ENCODE peak calls at places on chromosomes 12 and 14, in eight cellular contexts. F is lower leg skin, K is adrenal gland, P is left lung, H is fibroblast of the aortic adventitia, U is WTC11, D is RWPE1, Y is astrocyte. E is an unnamed sample.

GRCh38 chr14:94748667-94749347 is 21.1 kb downstream of the GSC start:
- DNase-seq in F (no peak), K (no peak), P (no peak), H (no peak), U (peak), D (peak), Y (no peak), E (peak)

GRCh38 chr12:42704340-42704739 is 114.8 kb upstream of the PRICKLE1 start:
- DNase-seq in F (no peak), K (no peak), P (no peak), H (peak), U (no peak), D (no peak), Y (no peak), E (no peak)

GRCh38 chr12:104073699-104074098 is 9.4 kb downstream of the HCFC2 start:
- DNase-seq in F (no peak), K (no peak), P (no peak), H (no peak), U (no peak), D (no peak), Y (no peak), E (no peak)

GRCh38 chr14:67944605-67945004 is 125.0 kb downstream of the RAD51B start:
- DNase-seq in F (no peak), K (no peak), P (no peak), H (peak), U (no peak), D (no peak), Y (no peak), E (no peak)

GRCh38 chr12:132189378-132190011 is 45.2 kb downstream of the NOC4L start:
- DNase-seq in F (peak), K (peak), P (peak), H (peak), U (peak), D (peak), Y (peak), E (peak)

GRCh38 chr12:85394809-85395208 is 114.8 kb downstream of the ALX1 start:
- DNase-seq in F (no peak), K (no peak), P (no peak), H (no peak), U (no peak), D (no peak), Y (no peak), E (no peak)

GRCh38 chr14:93346926-93347721 is at the start of gene COX8C:
- DNase-seq in F (no peak), K (no peak), P (no peak), H (no peak), U (peak), D (no peak), Y (no peak), E (no peak)

GRCh38 chr14:100698719-100699448 is 27.8 kb upstream of the DLK1 start:
- DNase-seq in F (no peak), K (no peak), P (no peak), H (no peak), U (no peak), D (no peak), Y (no peak), E (no peak)

GRCh38 chr14:74531467-74531866 is 37.9 kb downstream of the ISCA2 start:
- DNase-seq in F (no peak), K (peak), P (peak), H (peak), U (peak), D (peak), Y (no peak), E (peak)

GRCh38 chr14:22280497-22281321 is 308.3 kb downstream of the DAD1 start:
- DNase-seq in F (no peak), K (no peak), P (no peak), H (no peak), U (no peak), D (no peak), Y (no peak), E (no peak)

GRCh38 chr12:102781117-102781516 is 135.9 kb downstream of the PAH start:
- DNase-seq in F (peak), K (peak), P (no peak), H (no peak), U (no peak), D (no peak), Y (no peak), E (no peak)

GRCh38 chr12:6766651-6767300 is 613 bp downstream of the PTMS start:
- DNase-seq in F (peak), K (peak), P (peak), H (peak), U (peak), D (peak), Y (peak), E (peak)

GRCh38 chr14:102764220-102764671 is 13.0 kb upstream of the TRAF3 start:
- DNase-seq in F (no peak), K (no peak), P (no peak), H (no peak), U (no peak), D (no peak), Y (no peak), E (no peak)

GRCh38 chr12:121990692-121991603 is 30.7 kb upstream of the BCL7A start:
- DNase-seq in F (no peak), K (no peak), P (peak), H (no peak), U (no peak), D (no peak), Y (peak), E (no peak)

GRCh38 chr12:65990592-65990991 is 140.0 kb downstream of the LLPH start:
- DNase-seq in F (no peak), K (no peak), P (no peak), H (no peak), U (no peak), D (no peak), Y (no peak), E (no peak)

DNA sequence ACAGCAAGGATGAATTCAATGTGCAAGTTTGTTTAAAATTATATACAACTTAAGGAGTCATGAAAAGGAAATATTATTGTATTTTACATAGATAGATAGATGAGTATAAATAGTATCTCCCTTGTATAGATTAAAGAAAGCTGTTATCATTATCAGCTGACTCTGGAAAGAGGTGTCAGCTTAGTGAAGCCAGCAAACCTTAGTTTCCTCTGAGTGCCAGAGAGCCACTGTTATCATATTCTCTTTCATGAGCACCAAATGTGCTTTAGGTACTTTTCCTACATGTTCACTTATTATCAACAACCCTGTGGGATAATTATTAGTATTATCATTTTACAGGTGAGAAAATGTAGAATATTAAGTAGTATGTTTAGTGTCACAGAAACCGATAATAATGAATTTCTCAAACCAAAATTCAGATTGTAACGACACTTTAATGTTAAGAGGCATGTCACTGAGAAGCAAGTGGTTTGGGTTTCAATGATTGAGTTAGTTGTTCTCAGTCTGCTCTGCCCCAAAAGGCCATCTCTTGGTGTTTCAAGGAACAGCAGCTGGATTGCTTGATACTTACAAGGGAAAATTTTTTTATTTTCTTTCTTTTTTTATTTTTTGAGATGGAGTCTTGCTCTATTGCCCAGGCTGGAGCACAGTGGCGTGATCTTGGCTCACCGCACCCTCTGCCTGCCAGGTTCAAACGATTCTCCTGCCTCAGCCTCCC is 53.7 kb downstream of the PLEKHA5 start:
- DNase-seq in F (no peak), K (no peak), P (no peak), H (peak), U (no peak), D (no peak), Y (no peak), E (no peak)
- TF ChIP-seq CTCF in F (no peak), K (peak), P (no peak), H (peak), U (no peak), D (no peak), Y (peak), E (no peak)

GRCh38 chr14:60085693-60086092 is 6.0 kb upstream of the PCNX4 start:
- DNase-seq in F (no peak), K (no peak), P (no peak), H (no peak), U (no peak), D (no peak), Y (no peak), E (no peak)

GRCh38 chr14:60085085-60085484 is 6.6 kb upstream of the PCNX4 start:
- DNase-seq in F (no peak), K (no peak), P (no peak), H (peak), U (no peak), D (peak), Y (no peak), E (peak)

DNA sequence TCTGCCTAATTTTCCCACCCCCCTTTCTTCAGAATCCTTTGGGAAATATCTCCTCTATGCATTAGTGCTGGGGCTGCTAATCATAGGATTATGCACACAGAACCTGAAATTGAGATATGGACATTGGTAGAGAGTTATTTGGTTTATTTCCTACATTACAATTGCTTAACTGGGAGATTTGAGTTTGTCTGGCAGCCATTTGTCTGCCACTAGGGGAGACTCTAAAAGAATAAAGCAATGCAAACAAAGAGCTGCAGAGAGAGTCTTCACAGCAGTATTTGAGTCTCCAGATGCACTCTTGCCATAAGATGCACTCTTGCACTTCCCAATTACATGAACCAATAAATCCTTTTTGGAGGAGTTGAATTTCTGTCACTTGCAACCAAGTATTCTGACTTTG is 12.0 kb upstream of the PCNX4 start:
- DNase-seq in F (no peak), K (no peak), P (no peak), H (no peak), U (no peak), D (no peak), Y (no peak), E (no peak)
- TF ChIP-seq CTCF in F (no peak), K (no peak), P (no peak), H (peak), U (no peak), D (no peak), Y (peak), E (no peak)

DNA sequence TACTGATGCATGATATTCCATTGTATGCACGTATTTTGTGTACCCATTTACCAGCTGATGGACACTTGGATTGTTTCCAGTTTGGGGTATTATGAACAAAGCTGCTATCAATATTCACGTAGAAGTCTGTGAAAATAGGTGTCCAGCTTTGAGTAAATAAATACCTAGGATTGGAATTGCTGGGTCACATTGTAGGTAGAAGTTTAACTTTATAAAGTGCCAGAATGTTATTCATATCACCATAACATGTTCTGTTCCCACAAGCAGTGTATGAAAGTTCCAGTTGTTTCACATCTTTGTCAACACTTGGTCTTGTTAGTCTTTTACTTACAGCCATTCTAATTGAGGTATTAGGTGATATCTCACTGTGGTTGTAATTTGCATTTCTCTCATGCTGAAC is 108.0 kb upstream of the METAP2 start:
- DNase-seq in F (no peak), K (no peak), P (no peak), H (no peak), U (no peak), D (no peak), Y (no peak), E (no peak)
- TF ChIP-seq CTCF in F (no peak), K (no peak), P (no peak), H (no peak), U (no peak), D (no peak), Y (no peak), E (no peak)

GRCh38 chr14:97709552-97709951 is 912.4 kb downstream of the VRK1 start:
- DNase-seq in F (no peak), K (no peak), P (no peak), H (no peak), U (no peak), D (no peak), Y (no peak), E (no peak)
- TF ChIP-seq CTCF in F (no peak), K (no peak), P (no peak), H (no peak), U (no peak), D (no peak), Y (no peak), E (no peak)

DNA sequence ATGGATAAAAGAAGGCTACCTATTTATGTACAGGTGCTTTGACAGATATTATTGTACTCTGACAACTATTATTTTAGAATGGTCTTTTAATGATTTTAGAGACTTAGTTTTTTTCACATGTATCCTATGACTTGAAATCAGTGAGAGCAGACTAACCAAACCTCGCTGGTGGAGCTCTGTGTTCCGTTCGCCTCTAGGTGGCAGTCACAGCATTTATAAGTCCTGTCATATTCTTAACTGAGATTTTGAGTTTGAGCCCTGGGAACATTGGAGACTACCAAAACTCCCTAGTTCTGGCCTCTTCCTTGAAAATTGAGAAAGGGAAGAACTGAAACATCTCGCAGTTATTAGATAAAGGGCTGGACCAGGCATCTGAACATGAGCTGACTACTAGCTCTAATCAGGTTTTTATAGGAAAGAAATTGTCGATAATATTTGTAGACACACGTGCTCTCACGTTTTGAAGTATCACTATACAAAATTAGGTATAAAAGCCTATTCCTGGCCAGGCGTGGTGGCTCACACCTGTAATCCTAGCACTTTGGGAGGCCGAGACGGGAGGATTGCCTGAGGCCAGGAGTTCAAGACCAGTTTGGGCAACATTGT is 48.3 kb downstream of the TTLL5 start:
- DNase-seq in F (peak), K (peak), P (peak), H (peak), U (peak), D (peak), Y (peak), E (peak)
- TF ChIP-seq CTCF in F (no peak), K (peak), P (peak), H (peak), U (peak), D (peak), Y (peak), E (peak)

DNA sequence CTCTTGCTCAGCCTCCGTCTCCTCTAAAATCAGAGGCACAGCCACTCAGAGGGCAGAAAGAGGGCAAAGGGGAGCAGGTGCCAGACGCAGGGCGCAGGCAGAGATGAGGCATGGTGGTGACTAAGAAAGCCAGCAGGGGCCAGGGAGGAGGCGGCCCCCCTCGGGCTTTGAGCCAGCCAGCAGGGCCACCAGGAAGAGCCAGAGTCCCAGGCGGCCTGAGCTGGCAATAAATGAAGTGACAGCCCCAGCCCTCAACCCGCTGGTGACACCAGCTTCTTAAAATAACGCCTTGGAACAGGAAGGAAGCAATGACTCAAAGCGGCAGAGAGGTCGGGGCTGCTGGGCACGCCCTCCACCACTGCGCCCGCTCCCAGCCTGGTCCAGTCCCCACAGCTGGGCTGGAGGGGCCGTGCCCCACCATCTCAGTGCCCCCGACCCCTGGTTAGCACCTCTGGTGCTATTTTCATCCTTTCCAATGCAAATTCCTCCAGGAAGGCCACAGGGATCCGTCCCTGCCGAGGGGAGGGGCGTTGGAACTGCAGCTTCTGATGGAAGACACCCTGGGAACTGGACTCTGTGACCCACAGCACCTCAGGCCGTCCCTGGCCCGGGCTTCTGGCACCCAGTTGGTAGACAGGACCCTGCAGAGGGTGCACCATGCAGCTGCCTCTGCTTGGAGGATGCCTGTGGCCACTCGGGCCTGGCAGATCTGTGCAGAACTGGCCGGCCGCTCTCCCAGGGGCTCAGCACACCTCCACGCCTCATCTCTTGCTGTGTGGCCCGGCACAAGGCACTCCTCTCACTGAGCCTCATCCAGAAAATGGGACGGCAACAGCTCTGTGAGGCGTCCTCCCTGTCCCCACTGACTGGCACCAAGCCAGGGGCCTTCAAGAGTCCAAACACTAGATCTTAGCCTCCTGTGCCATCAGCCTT is 113.7 kb downstream of the NCOR2 start:
- DNase-seq in F (peak), K (peak), P (peak), H (peak), U (no peak), D (peak), Y (peak), E (peak)
- TF ChIP-seq CTCF in F (no peak), K (no peak), P (no peak), H (no peak), U (no peak), D (no peak), Y (no peak), E (no peak)